ENCODE peak calls at places on chromosomes 2 and 18, in four cellular contexts. M is hepatocyte; L is activated CD4-positive, alpha-beta T cell treated with anti-CD3 and anti-CD28 coated beads, Interleukin-2, amount 10 ng/mL, durations not matched to agents 7 days and 5 days; X is neural progenitor cell. T is an unnamed sample.

GRCh38 chr2:46489430-46489829 is 10.1 kb downstream of the TMEM247 start:
- DNase-seq in M (no peak), X (no peak), L (no peak), T (peak)

GRCh38 chr18:32346667-32347066 is 124.0 kb downstream of the GAREM1 start:
- DNase-seq in X (peak), L (no peak), M (peak), T (peak)

GRCh38 chr2:219368690-219369108 is 19.0 kb downstream of the DNPEP start:
- DNase-seq in X (no peak), L (no peak), M (peak), T (no peak)

GRCh38 chr18:25726278-25726677 is 364.1 kb downstream of the SS18 start:
- DNase-seq in L (no peak), X (no peak), M (no peak), T (peak)

GRCh38 chr2:65377556-65378307 is 54.7 kb downstream of the SPRED2 start:
- DNase-seq in X (no peak), M (peak), L (no peak), T (no peak)

GRCh38 chr2:79162801-79163200 is 3.2 kb upstream of the REG3A start:
- DNase-seq in X (no peak), M (no peak), L (no peak), T (no peak)

GRCh38 chr18:52337286-52337685 is 2.7 kb upstream of the DCC start:
- DNase-seq in M (no peak), L (no peak), X (no peak), T (no peak)

GRCh38 chr18:77129150-77129551 is 3.4 kb downstream of the MBP start:
- DNase-seq in X (no peak), L (no peak), M (peak), T (no peak)

GRCh38 chr2:229282758-229283546 is 11.9 kb upstream of the PID1 start:
- DNase-seq in L (no peak), X (no peak), M (no peak), T (no peak)

GRCh38 chr2:124241-124880 is 78.1 kb upstream of the FAM110C start:
- DNase-seq in X (no peak), M (no peak), L (no peak), T (no peak)

GRCh38 chr2:44203542-44203941 is 34.9 kb downstream of the PPM1B start:
- DNase-seq in L (no peak), X (no peak), M (no peak), T (no peak)

GRCh38 chr2:117801826-117802225 is 12.7 kb upstream of the DDX18 start:
- DNase-seq in L (no peak), M (no peak), X (no peak), T (no peak)

GRCh38 chr2:86315084-86315483 is 22.3 kb downstream of the REEP1 start:
- DNase-seq in X (no peak), M (no peak), L (no peak), T (no peak)

GRCh38 chr18:573385-573784 is 6.8 kb upstream of the CETN1 start:
- DNase-seq in X (peak), L (no peak), M (no peak), T (peak)

GRCh38 chr2:224436634-224437033 is 34.7 kb upstream of the FAM124B start:
- DNase-seq in M (no peak), X (no peak), L (no peak), T (no peak)

GRCh38 chr2:119264781-119265692 is 41.4 kb downstream of the STEAP3 start:
- DNase-seq in M (peak), X (peak), L (peak), T (peak)

T was measured in NCI-H82.